ENCODE peak calls at places on chromosomes 4 and X, in ten cellular contexts. M is ovary; D is cardiac muscle cell; I is HCT116; A is CD8-positive, alpha-beta T cell; Z is GM23338; V is AG04450; Q is stomach; H is uterus; K is transverse colon. J is an unnamed sample.

GRCh38 chrX:121010218-121010617 is 24.7 kb upstream of the CT47A1 start:
- DNase-seq in M (no peak), D (peak), I (no peak), A (no peak), Z (no peak), V (no peak), Q (no peak), H (no peak), K (no peak), J (no peak)

GRCh38 chr4:109701566-109702399 is 1.5 kb downstream of the CASP6 start:
- DNase-seq in M (no peak), D (peak), I (no peak), A (no peak), Z (peak), V (no peak), Q (no peak), H (no peak), K (peak), J (no peak)

GRCh38 chr4:149785686-149786431 is 29.8 kb downstream of the IQCM start:
- DNase-seq in M (no peak), D (peak), I (no peak), A (no peak), Z (peak), V (no peak), Q (no peak), H (no peak), K (no peak), J (no peak)

GRCh38 chr4:105280338-105280809 is 133.7 kb downstream of the TET2 start:
- DNase-seq in M (no peak), D (peak), I (no peak), A (no peak), Z (no peak), V (peak), Q (no peak), H (no peak), K (no peak), J (no peak)

GRCh38 chrX:130594453-130594916 is 192.7 kb downstream of the RBMX2 start:
- DNase-seq in M (no peak), D (no peak), I (no peak), A (no peak), Z (no peak), V (no peak), Q (no peak), H (no peak), K (no peak), J (no peak)

GRCh38 chr4:107122736-107123135 is 86.6 kb upstream of the DKK2 start:
- DNase-seq in M (no peak), D (no peak), I (no peak), A (no peak), Z (no peak), V (no peak), Q (no peak), H (no peak), K (no peak), J (no peak)

GRCh38 chrX:71669492-71669891 is 2.1 kb downstream of the LOC101059915 start:
- DNase-seq in M (no peak), D (no peak), I (no peak), A (no peak), Z (no peak), V (no peak), Q (no peak), H (no peak), K (no peak), J (no peak)

GRCh38 chrX:150692837-150693781 is at the start of gene MTMR1:
- DNase-seq in M (peak), D (no peak), I (no peak), A (peak), Z (peak), V (no peak), Q (peak), H (no peak), K (peak), J (peak)

GRCh38 chr4:53128959-53129358 is 236.9 kb downstream of the SCFD2 start:
- DNase-seq in M (peak), D (peak), I (no peak), A (no peak), Z (no peak), V (no peak), Q (no peak), H (peak), K (no peak), J (no peak)

GRCh38 chr4:17447056-17447455 is 64.8 kb downstream of the QDPR start:
- DNase-seq in M (no peak), D (no peak), I (no peak), A (no peak), Z (no peak), V (peak), Q (no peak), H (no peak), K (no peak), J (no peak)

GRCh38 chr4:17448689-17449088 is 63.2 kb downstream of the QDPR start:
- DNase-seq in M (no peak), D (peak), I (no peak), A (no peak), Z (no peak), V (peak), Q (no peak), H (no peak), K (no peak), J (no peak)

GRCh38 chr4:17450431-17450830 is 61.5 kb downstream of the QDPR start:
- DNase-seq in M (no peak), D (no peak), I (no peak), A (no peak), Z (no peak), V (no peak), Q (no peak), H (no peak), K (no peak), J (no peak)

DNA sequence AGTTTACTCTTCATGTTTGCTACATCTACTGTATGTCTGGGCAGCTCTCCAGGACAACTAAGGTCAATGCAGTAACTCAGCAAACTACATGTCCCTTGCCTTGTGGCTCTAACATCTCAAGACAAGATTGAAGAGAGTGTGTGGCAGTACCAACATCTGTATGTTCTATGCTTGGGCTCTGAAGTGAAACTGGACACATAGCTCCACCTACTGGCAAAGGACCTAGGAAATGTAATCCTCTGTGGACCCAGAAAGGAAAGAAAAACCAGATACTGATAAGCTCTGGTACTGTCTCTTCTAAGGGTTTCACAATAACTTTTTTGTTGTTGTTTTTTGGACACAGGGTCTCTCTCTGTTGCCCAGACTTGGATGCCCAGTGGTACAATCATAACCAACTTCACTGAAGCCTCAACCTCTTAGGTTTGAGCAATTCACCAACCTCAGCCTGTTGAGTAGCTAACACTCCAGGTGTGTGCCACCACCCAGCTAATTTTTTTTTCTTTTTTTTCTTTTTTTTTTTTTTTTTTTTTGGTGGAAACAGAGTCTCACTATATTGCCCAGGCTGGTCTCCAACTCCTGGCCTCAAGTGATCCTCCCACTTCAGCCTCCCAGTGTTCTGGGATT is 64.1 kb downstream of the QDPR start:
- DNase-seq in M (no peak), D (peak), I (peak), A (peak), Z (peak), V (peak), Q (peak), H (peak), K (peak), J (peak)
- H3K27ac ChIP-seq in M (no peak), D (no peak), I (no peak), A (no peak), Z (no peak), V (no peak), Q (no peak), H (peak), K (no peak), J (no peak)

DNA sequence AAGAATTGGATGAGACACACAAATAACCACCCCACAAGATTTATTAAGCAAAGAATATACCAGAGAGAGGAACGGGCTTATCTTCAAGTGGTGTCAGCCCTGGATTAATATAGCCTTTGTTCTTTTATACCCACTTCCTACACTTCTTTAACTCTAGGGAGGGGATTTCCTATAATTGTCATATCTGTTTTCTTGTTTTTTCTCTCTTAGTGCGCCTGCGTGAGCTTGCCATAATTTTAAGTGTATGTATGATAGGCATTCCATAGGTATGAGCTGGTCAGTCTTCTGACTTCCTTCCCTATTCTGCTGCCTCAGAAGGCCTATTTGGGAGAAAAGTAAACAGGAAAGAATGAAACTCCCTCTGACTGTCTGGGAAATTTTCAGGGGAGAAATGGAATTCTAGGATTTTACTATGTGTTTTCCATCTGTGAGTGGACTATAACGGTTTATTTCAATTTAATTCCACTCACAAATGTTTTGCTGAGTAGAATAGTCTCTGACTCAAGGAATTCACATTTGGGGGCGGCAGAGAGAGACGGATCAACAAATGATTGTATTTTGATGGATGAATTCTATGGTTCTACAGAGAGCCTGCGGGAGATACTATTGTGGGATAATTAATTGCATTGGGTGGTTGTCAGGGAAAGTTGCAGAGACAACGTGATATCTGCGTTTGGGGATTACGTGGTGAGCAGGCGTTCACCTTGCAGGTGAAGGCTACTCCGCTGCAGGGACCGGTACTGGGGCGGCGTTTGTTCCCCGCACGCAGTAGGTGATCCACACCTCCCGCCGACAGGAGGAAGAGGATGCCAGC is 626 bp upstream of the CEP135 start:
- DNase-seq in M (no peak), D (peak), I (peak), A (peak), Z (no peak), V (peak), Q (no peak), H (no peak), K (no peak), J (no peak)
- TF ChIP-seq CTCF in M (no peak), D (no peak), I (no peak), A (no peak), Z (no peak), V (no peak), Q (no peak), H (no peak), K (no peak), J (no peak)

DNA sequence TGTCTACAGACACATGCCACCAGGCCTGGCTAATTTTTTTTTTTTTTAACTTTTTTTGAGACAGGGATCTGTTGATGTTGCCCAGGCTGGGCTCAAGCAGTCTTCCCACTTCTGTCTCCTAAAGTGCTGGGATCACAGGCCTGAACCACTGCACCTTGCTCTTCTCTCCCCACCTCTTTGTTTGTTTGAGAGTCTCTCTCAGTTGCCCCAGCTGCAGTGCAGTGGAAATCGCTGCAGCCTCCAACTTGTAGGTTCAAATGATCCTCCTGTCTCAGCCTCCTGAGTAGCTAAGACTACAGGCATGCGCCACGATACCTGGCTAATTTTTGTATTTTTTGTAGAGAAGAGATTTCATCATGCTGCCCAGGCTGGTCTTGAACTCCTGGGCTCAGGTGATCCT is 115.6 kb downstream of the LARP7 start:
- DNase-seq in M (no peak), D (no peak), I (no peak), A (no peak), Z (no peak), V (no peak), Q (no peak), H (no peak), K (no peak), J (no peak)
- H3K27ac ChIP-seq in M (no peak), D (no peak), I (no peak), A (no peak), Z (peak), V (no peak), Q (no peak), H (no peak), K (no peak), J (no peak)

GRCh38 chrX:19911784-19912183 is 24.4 kb upstream of the SH3KBP1 start:
- DNase-seq in M (no peak), D (no peak), I (no peak), A (no peak), Z (no peak), V (no peak), Q (no peak), H (no peak), K (no peak), J (no peak)

GRCh38 chrX:19904778-19905367 is 17.5 kb upstream of the SH3KBP1 start:
- DNase-seq in M (no peak), D (peak), I (peak), A (no peak), Z (peak), V (no peak), Q (no peak), H (no peak), K (no peak), J (no peak)

GRCh38 chrX:19909761-19910160 is 22.4 kb upstream of the SH3KBP1 start:
- DNase-seq in M (no peak), D (no peak), I (no peak), A (no peak), Z (no peak), V (no peak), Q (no peak), H (no peak), K (no peak), J (no peak)

GRCh38 chrX:19906293-19906692 is 18.9 kb upstream of the SH3KBP1 start:
- DNase-seq in M (no peak), D (no peak), I (no peak), A (no peak), Z (no peak), V (no peak), Q (no peak), H (no peak), K (no peak), J (no peak)

GRCh38 chrX:19907794-19908193 is 20.4 kb upstream of the SH3KBP1 start:
- DNase-seq in M (no peak), D (no peak), I (no peak), A (no peak), Z (no peak), V (no peak), Q (no peak), H (no peak), K (no peak), J (no peak)
- TF ChIP-seq CTCF in M (no peak), D (peak), I (no peak), A (no peak), Z (peak), V (no peak), Q (no peak), H (no peak), K (no peak), J (no peak)

GRCh38 chr4:2334826-2335728 is 73.2 kb upstream of the MXD4 start:
- DNase-seq in M (no peak), D (no peak), I (no peak), A (no peak), Z (no peak), V (no peak), Q (no peak), H (no peak), K (no peak), J (no peak)
- H3K27ac ChIP-seq in M (no peak), D (no peak), I (no peak), A (no peak), Z (no peak), V (no peak), Q (no peak), H (no peak), K (no peak), J (no peak)

DNA sequence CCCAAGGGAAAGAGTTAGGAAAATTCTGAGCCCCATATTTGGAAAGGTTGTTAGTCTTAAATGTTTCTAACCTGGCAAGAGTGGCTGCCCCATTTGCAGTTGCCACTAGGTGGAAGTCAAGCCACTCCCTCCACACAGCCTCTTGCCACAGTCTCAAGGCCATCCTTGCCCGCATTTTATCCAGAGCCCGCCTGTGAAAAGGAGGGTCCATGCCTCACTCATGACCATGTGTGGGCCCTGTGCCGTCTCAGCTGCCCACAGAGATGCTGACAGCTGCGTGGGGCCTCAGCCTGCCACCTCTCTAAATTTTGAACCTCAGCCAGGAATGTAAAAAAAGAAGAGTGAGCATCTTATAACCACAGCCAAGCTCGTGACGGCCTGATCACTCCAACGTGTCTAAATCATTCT is 201.5 kb upstream of the FAM241A start:
- DNase-seq in M (no peak), D (peak), I (peak), A (no peak), Z (peak), V (no peak), Q (peak), H (peak), K (peak), J (no peak)
- TF ChIP-seq CTCF in M (no peak), D (peak), I (peak), A (no peak), Z (peak), V (peak), Q (peak), H (peak), K (peak), J (no peak)

GRCh38 chr4:184441461-184442392 is 32.6 kb downstream of the IRF2 start:
- DNase-seq in M (no peak), D (peak), I (no peak), A (no peak), Z (peak), V (no peak), Q (no peak), H (no peak), K (no peak), J (no peak)
- H3K27ac ChIP-seq in M (no peak), D (no peak), I (no peak), A (no peak), Z (peak), V (no peak), Q (no peak), H (no peak), K (no peak), J (peak)

DNA sequence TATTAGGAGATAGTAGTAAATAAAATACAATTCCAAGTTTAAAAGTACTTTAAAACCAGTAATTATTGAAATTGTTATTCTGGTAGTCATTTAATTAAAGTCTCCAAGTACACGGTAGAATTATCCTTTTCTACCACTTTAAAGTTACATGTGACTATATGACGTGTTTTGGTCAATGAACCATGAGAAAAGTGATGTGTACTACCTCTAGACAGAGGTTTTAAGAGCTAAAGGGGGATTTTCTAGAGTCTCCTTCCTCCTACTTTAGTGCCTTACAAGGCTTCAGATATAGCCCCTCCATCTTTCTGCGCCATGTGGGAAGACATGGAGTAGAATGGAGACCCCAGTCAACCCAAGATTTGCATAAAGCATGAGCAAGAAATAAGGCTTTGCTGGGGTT is 2296.6 kb upstream of the AGA start:
- DNase-seq in M (no peak), D (no peak), I (no peak), A (no peak), Z (no peak), V (no peak), Q (no peak), H (no peak), K (no peak), J (no peak)
- TF ChIP-seq CTCF in M (no peak), D (no peak), I (no peak), A (no peak), Z (no peak), V (no peak), Q (no peak), H (no peak), K (no peak), J (no peak)

DNA sequence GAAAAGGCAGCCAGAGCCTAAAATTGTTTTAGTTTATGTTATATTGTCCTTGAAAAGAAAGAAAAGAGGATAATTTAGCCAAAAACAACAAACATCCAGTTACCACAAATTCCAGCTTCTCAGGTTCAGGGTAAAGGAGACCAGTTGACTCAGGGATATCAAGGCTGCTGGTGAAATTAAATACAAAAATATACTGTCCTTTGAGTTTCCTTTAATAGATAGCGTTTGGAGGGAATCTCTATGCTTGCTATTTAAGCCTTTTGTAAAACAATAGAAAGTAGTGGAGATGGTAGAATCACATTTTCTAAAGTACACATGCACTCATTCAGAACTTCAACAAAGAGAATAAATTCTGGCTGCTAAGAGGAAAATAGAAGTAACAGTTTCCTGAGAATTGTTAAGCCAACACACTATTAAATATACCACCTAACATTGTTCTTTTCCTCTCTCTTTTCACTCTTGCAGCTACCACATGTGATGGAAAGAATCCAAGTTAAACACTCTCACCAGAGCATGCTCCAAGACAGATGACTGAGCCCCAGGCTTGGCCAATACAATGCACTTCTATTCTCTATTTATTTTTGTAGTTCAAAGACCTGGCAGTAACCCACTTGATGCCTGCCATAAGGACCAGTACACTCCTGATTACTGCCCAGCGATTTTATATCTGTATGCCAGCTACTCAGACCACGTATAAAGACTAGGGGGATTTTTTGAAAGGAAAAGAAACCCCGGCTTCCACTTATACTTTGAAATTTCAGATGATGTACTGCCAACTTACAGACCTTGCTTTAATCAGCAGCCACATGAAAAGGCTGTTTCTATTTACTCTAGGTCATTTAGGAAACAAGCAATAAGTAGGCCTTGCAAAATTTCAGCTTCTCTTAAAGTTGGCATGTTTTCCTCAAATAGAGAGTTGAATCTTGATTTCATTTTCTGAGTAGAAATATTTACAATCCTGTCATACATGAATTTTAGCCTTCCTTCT is 756.9 kb downstream of the FAT4 start:
- DNase-seq in M (no peak), D (peak), I (no peak), A (no peak), Z (no peak), V (peak), Q (peak), H (no peak), K (no peak), J (no peak)
- H3K27ac ChIP-seq in M (peak), D (no peak), I (no peak), A (no peak), Z (no peak), V (no peak), Q (no peak), H (no peak), K (no peak), J (no peak)